ENCODE peak calls at places on chromosomes 5 and 9, in six cellular contexts. H is mucosa of descending colon; W is ELR; E is uterus; N is activated T-cell treated with anti-CD3 and anti-CD28 coated beads, Interleukin-2, amount 50 U/mL, for 24 hours; O is G401. X is an unnamed sample.

GRCh38 chr9:137357166-137357565 is 55.1 kb upstream of the NRARP start:
- DNase-seq in H (no peak), W (no peak), E (no peak), N (no peak), O (no peak), X (no peak)

GRCh38 chr5:163760498-163760897 is 255.1 kb downstream of the MAT2B start:
- DNase-seq in H (no peak), W (peak), E (no peak), N (no peak), O (no peak), X (no peak)

GRCh38 chr9:125550216-125550614 is 156.8 kb downstream of the MAPKAP1 start:
- DNase-seq in H (no peak), W (no peak), E (no peak), N (no peak), O (no peak), X (no peak)

GRCh38 chr5:57221049-57221568 is 47.2 kb downstream of the GPBP1 start:
- DNase-seq in H (no peak), W (peak), E (no peak), N (no peak), O (peak), X (no peak)

GRCh38 chr5:163407034-163407652 is 30.3 kb upstream of the CCNG1 start:
- DNase-seq in H (no peak), W (peak), E (no peak), N (no peak), O (peak), X (no peak)

GRCh38 chr5:15367501-15367900 is 132.5 kb upstream of the FBXL7 start:
- DNase-seq in H (no peak), W (no peak), E (no peak), N (no peak), O (no peak), X (no peak)

GRCh38 chr9:75197521-75197920 is 109.2 kb downstream of the OSTF1 start:
- DNase-seq in H (no peak), W (peak), E (no peak), N (no peak), O (no peak), X (no peak)

GRCh38 chr5:103464801-103465484 is 97.6 kb downstream of the NUDT12 start:
- DNase-seq in H (no peak), W (no peak), E (no peak), N (no peak), O (no peak), X (no peak)

GRCh38 chr5:142981886-142982820 is 212.0 kb downstream of the ARHGAP26 start:
- DNase-seq in H (peak), W (peak), E (peak), N (no peak), O (peak), X (no peak)

GRCh38 chr5:1012900-1013237 is 4.3 kb downstream of the NKD2 start:
- DNase-seq in H (no peak), W (no peak), E (no peak), N (no peak), O (no peak), X (no peak)

X was measured in stimulated activated naive B cell treated with anti-CD40 and anti-IgM and Interleukin-4, amounts not matched to agents 10 μg/mL and 1 μg/mL and 100 μg/mL, for 72 hours.